ENCODE peak calls at places on chromosome 19, in six cellular contexts. B is H9, X is fibroblast of lung, O is ascending aorta, R is body of pancreas, Z is breast epithelium. I is an unnamed sample.

GRCh38 chr19:42420055-42420544 is 7.1 kb downstream of the LIPE start:
- DNase-seq in O (no peak), B (peak), Z (no peak), R (peak), X (peak), I (peak)

GRCh38 chr19:17098326-17098725 is 22.7 kb downstream of the MYO9B start:
- DNase-seq in B (no peak), R (no peak), Z (no peak), X (peak), O (no peak), I (no peak)

GRCh38 chr19:55352040-55352439 is 2.5 kb downstream of the COX6B2 start:
- DNase-seq in B (no peak), X (no peak), Z (no peak), O (no peak), R (no peak), I (peak)

GRCh38 chr19:13024126-13024957 is 29.1 kb downstream of the NFIX start:
- DNase-seq in X (peak), Z (no peak), R (no peak), O (no peak), B (no peak), I (no peak)

GRCh38 chr19:13978306-13978705 is 26.0 kb downstream of the DCAF15 start:
- DNase-seq in B (peak), R (peak), X (no peak), O (peak), Z (peak), I (peak)

GRCh38 chr19:22502766-22503165 is 80.6 kb upstream of the ZNF98 start:
- DNase-seq in Z (no peak), X (no peak), R (no peak), O (no peak), B (no peak), I (no peak)

GRCh38 chr19:2010135-2010668 is 5.3 kb downstream of the BTBD2 start:
- DNase-seq in B (no peak), O (no peak), X (no peak), Z (no peak), R (no peak), I (no peak)

GRCh38 chr19:33797821-33798633 is 1.4 kb downstream of the KCTD15 start:
- DNase-seq in Z (no peak), R (peak), X (peak), B (peak), O (peak), I (peak)

GRCh38 chr19:29121684-29122083 is 91.3 kb downstream of the UQCRFS1 start:
- DNase-seq in X (no peak), B (peak), R (no peak), Z (no peak), O (no peak), I (peak)

GRCh38 chr19:3710265-3710812 is 2.2 kb downstream of the TJP3 start:
- DNase-seq in O (peak), B (peak), R (peak), X (peak), Z (peak), I (no peak)

GRCh38 chr19:4823577-4823976 is 7.9 kb downstream of the TICAM1 start:
- DNase-seq in R (no peak), B (no peak), O (no peak), X (no peak), Z (no peak), I (no peak)

GRCh38 chr19:49910179-49910578 is 13.5 kb upstream of the IL4I1 start:
- DNase-seq in R (no peak), Z (no peak), X (no peak), O (no peak), B (no peak), I (no peak)

GRCh38 chr19:35265126-35265995 is 3.4 kb upstream of the USF2 start:
- DNase-seq in B (peak), X (no peak), R (peak), Z (peak), O (peak), I (no peak)

GRCh38 chr19:12163841-12164240 is 945 bp downstream of the ZNF136 start:
- DNase-seq in X (peak), O (no peak), B (no peak), Z (no peak), R (no peak), I (no peak)

GRCh38 chr19:17944301-17944700 is 11.5 kb downstream of the CCDC124 start:
- DNase-seq in B (no peak), X (peak), R (no peak), Z (no peak), O (no peak), I (no peak)

GRCh38 chr19:919157-920050 is 2.3 kb downstream of the KISS1R start:
- DNase-seq in B (no peak), R (no peak), O (no peak), Z (no peak), X (no peak), I (peak)

GRCh38 chr19:3360494-3361383 is 5.6 kb upstream of the NFIC start:
- DNase-seq in B (no peak), Z (no peak), R (peak), O (peak), X (peak), I (peak)

GRCh38 chr19:55680339-55681130 is 5.5 kb downstream of the EPN1 start:
- DNase-seq in X (no peak), B (no peak), Z (no peak), R (no peak), O (no peak), I (no peak)

GRCh38 chr19:55160128-55160985 is 2.8 kb upstream of the TNNI3 start:
- DNase-seq in X (peak), Z (peak), B (peak), R (peak), O (peak), I (peak)

GRCh38 chr19:3976495-3977241 is 5.8 kb upstream of the DAPK3 start:
- DNase-seq in O (no peak), B (peak), R (peak), X (peak), Z (no peak), I (no peak)

GRCh38 chr19:10079031-10079453 is 7.1 kb upstream of the SHFL start:
- DNase-seq in Z (no peak), X (no peak), O (no peak), B (no peak), R (peak), I (no peak)

GRCh38 chr19:30870861-30871260 is 478.4 kb downstream of the TSHZ3 start:
- DNase-seq in X (no peak), R (no peak), Z (no peak), B (peak), O (no peak), I (no peak)

GRCh38 chr19:18408053-18408476 is 10.6 kb upstream of the LRRC25 start:
- DNase-seq in Z (no peak), R (peak), X (no peak), B (peak), O (no peak), I (peak)

GRCh38 chr19:29530549-29531457 is 5.0 kb downstream of the VSTM2B start:
- DNase-seq in B (no peak), X (no peak), R (no peak), O (no peak), Z (no peak), I (no peak)

GRCh38 chr19:10328558-10329429 is 4.5 kb downstream of the RAVER1 start:
- DNase-seq in B (no peak), X (no peak), O (no peak), Z (no peak), R (no peak), I (no peak)

GRCh38 chr19:58584498-58585441 is 11.6 kb upstream of the MZF1 start:
- DNase-seq in O (no peak), Z (no peak), B (peak), X (no peak), R (no peak), I (no peak)

GRCh38 chr19:35088514-35088913 is 27.1 kb upstream of the FXYD3 start:
- DNase-seq in O (no peak), B (no peak), X (peak), R (no peak), Z (no peak), I (no peak)

GRCh38 chr19:46818812-46819211 is 30.4 kb upstream of the SLC1A5 start:
- DNase-seq in R (no peak), Z (no peak), B (peak), X (peak), O (no peak), I (peak)

GRCh38 chr19:40053491-40053890 is 2.5 kb downstream of the ZNF780B start:
- DNase-seq in R (no peak), B (no peak), O (no peak), X (no peak), Z (no peak), I (no peak)

GRCh38 chr19:13938361-13939027 is at the start of gene PODNL1:
- DNase-seq in Z (no peak), O (no peak), X (peak), B (no peak), R (no peak), I (no peak)

GRCh38 chr19:18097217-18097992 is at the start of gene MAST3:
- DNase-seq in R (peak), Z (peak), B (peak), X (peak), O (peak), I (peak)

GRCh38 chr19:19530423-19530804 is 1.7 kb downstream of the YJEFN3 start:
- DNase-seq in X (no peak), O (no peak), R (no peak), Z (no peak), B (no peak), I (no peak)
- TF ChIP-seq CTCF in X (no peak), O (no peak), R (no peak), Z (no peak), B (peak), I (no peak)

GRCh38 chr19:48836089-48837017 is at the start of gene HSD17B14:
- DNase-seq in Z (no peak), R (peak), O (peak), B (peak), X (peak), I (peak)
- TF ChIP-seq CTCF in Z (no peak), R (no peak), O (no peak), B (peak), X (no peak), I (no peak)

GRCh38 chr19:38545596-38545995 is 72.2 kb downstream of the MAP4K1 start:
- DNase-seq in X (no peak), R (no peak), O (no peak), B (no peak), Z (no peak), I (no peak)
- TF ChIP-seq CTCF in X (no peak), R (no peak), O (no peak), B (no peak), Z (no peak), I (no peak)

GRCh38 chr19:7386308-7386707 is 37.6 kb downstream of the ARHGEF18 start:
- DNase-seq in O (no peak), Z (no peak), B (peak), R (no peak), X (no peak), I (peak)
- TF ChIP-seq CTCF in O (no peak), Z (no peak), B (peak), R (no peak), X (no peak), I (no peak)

GRCh38 chr19:43723588-43723987 is 7.7 kb downstream of the IRGC start:
- DNase-seq in X (no peak), O (no peak), B (no peak), Z (no peak), R (no peak), I (no peak)
- TF ChIP-seq CTCF in X (peak), O (no peak), B (peak), Z (no peak), R (no peak), I (no peak)